ENCODE peak calls at places on chromosomes 1 and 21, in six cellular contexts. S is PC-9, X is thoracic aorta, A is cardiac muscle cell, I is mesendoderm, Q is Panc1. N is an unnamed sample. For H3K27me3 and H3K4me1, the result is how much of the 10 kb centered on the place peaks cover.

GRCh38 chr1:25472494-25472893 is 41.8 kb downstream of the MACO1 start:
- DNase-seq in X (no peak), S (no peak), I (no peak), Q (no peak), A (no peak), N (no peak)

GRCh38 chr1:206469411-206469932 is 804 bp upstream of the IKBKE start:
- DNase-seq in A (no peak), S (peak), X (no peak), Q (no peak), I (peak), N (no peak)

GRCh38 chr1:15915991-15916390 is 59.9 kb downstream of the ZBTB17 start:
- DNase-seq in A (no peak), S (no peak), X (no peak), Q (no peak), I (no peak), N (no peak)

GRCh38 chr1:62076286-62076685 is 118.4 kb upstream of the L1TD1 start:
- DNase-seq in I (no peak), A (peak), S (peak), Q (peak), X (no peak), N (no peak)

GRCh38 chr1:228114827-228115226 is 5.7 kb upstream of the MRPL55 start:
- DNase-seq in X (no peak), Q (no peak), I (no peak), S (no peak), A (no peak), N (no peak)

GRCh38 chr1:8858888-8859706 is 19.4 kb downstream of the ENO1 start:
- DNase-seq in A (peak), X (no peak), I (peak), S (peak), Q (no peak), N (peak)

GRCh38 chr1:11749203-11749689 is 12.7 kb upstream of the C1orf167 start:
- DNase-seq in A (no peak), Q (no peak), S (no peak), I (peak), X (no peak), N (peak)

GRCh38 chr1:151342562-151342961 is 4.5 kb downstream of the RFX5 start:
- DNase-seq in I (no peak), A (no peak), X (no peak), Q (no peak), S (no peak), N (no peak)

GRCh38 chr1:109768700-109769325 is 5.1 kb upstream of the EPS8L3 start:
- DNase-seq in X (no peak), I (no peak), S (no peak), Q (no peak), A (no peak), N (no peak)

GRCh38 chr1:45205910-45206721 is at the start of gene ZSWIM5:
- DNase-seq in S (peak), I (peak), Q (no peak), A (peak), X (no peak), N (peak)

GRCh38 chr1:103336376-103336775 is 189.1 kb upstream of the RNPC3 start:
- DNase-seq in Q (no peak), A (no peak), I (no peak), S (no peak), X (no peak), N (no peak)

GRCh38 chr1:37286881-37287280 is 187.5 kb upstream of the ZC3H12A start:
- DNase-seq in X (no peak), Q (no peak), S (no peak), A (no peak), I (no peak), N (no peak)

GRCh38 chr1:37292789-37293188 is 181.6 kb upstream of the ZC3H12A start:
- DNase-seq in X (no peak), Q (no peak), A (no peak), S (no peak), I (no peak), N (no peak)

GRCh38 chr1:37294096-37294495 is 180.3 kb upstream of the ZC3H12A start:
- DNase-seq in X (no peak), S (no peak), A (no peak), Q (no peak), I (no peak), N (no peak)

GRCh38 chr1:37284053-37284452 is 190.3 kb upstream of the ZC3H12A start:
- DNase-seq in A (no peak), X (no peak), I (no peak), S (no peak), Q (no peak), N (no peak)

GRCh38 chr1:37288900-37289299 is 185.5 kb upstream of the ZC3H12A start:
- DNase-seq in S (no peak), I (no peak), A (no peak), X (no peak), Q (no peak), N (no peak)
- H3K4me3 ChIP-seq in S (no peak), I (no peak), A (no peak), X (no peak), Q (no peak), N (no peak)

GRCh38 chr21:34883501-34884271 is 165.4 kb downstream of the RUNX1 start:
- DNase-seq in I (no peak), X (no peak), S (no peak), Q (no peak), A (peak), N (no peak)

GRCh38 chr21:34880401-34880800 is 168.7 kb downstream of the RUNX1 start:
- DNase-seq in A (no peak), Q (no peak), X (no peak), I (no peak), S (no peak), N (no peak)

GRCh38 chr21:34882719-34883131 is 166.4 kb downstream of the RUNX1 start:
- DNase-seq in S (no peak), A (no peak), Q (no peak), I (no peak), X (no peak), N (no peak)

GRCh38 chr21:34881894-34882371 is 167.2 kb downstream of the RUNX1 start:
- DNase-seq in X (no peak), Q (peak), A (peak), I (no peak), S (peak), N (no peak)

GRCh38 chr21:34881421-34881820 is 167.7 kb downstream of the RUNX1 start:
- DNase-seq in I (no peak), S (peak), A (peak), Q (no peak), X (no peak), N (no peak)
- H3K27me3 ChIP-seq in I (under half), S (under half), A (half or more), Q (under half), X (under half), N (under half)

DNA sequence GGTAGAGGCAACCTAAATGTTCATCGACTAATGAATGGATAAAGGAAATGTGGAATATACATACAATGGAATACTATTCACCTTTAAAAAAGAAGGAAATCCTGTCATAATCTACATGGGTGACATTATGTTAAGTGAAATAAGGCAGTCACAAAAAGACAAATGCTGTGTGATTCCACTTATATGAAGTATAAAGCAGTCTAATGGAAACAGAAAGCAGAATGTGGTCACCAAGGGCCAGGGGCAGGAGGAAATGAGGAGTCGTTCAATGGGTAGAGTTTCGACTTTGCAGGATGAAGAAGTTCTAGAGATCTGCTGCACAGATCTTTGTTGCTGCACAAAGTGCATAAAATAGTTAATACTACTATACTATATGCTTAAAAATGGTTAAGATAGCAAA is 7.8 kb downstream of the DIPK1A start:
- DNase-seq in I (no peak), X (no peak), Q (no peak), S (no peak), A (no peak), N (no peak)
- H3K4me1 ChIP-seq in I (under half), X (half or more), Q (under half), S (under half), A (under half), N (under half)

GRCh38 chr1:218351617-218352438 is 6.7 kb downstream of the TGFB2 start:
- DNase-seq in Q (no peak), A (peak), X (no peak), S (no peak), I (peak), N (no peak)
- H3K4me3 ChIP-seq in Q (peak), A (peak), X (peak), S (peak), I (no peak), N (no peak)

GRCh38 chr1:6165441-6165985 is 14.6 kb downstream of the CHD5 start:
- DNase-seq in I (no peak), Q (no peak), A (no peak), X (no peak), S (no peak), N (no peak)

GRCh38 chr1:6167391-6168303 is 12.5 kb downstream of the CHD5 start:
- DNase-seq in X (no peak), A (no peak), Q (no peak), S (no peak), I (no peak), N (no peak)

GRCh38 chr1:6166655-6167390 is 13.3 kb downstream of the CHD5 start:
- DNase-seq in A (no peak), Q (no peak), S (no peak), I (no peak), X (no peak), N (no peak)

GRCh38 chr1:6165027-6165426 is 15.1 kb downstream of the CHD5 start:
- DNase-seq in A (no peak), S (no peak), I (no peak), X (no peak), Q (no peak), N (no peak)

GRCh38 chr1:6166221-6166620 is 13.9 kb downstream of the CHD5 start:
- DNase-seq in Q (no peak), I (no peak), A (no peak), X (no peak), S (no peak), N (no peak)
- H3K27me3 ChIP-seq in Q (under half), I (under half), A (under half), X (under half), S (under half), N (half or more)

GRCh38 chr1:1347663-1348419 is 1.4 kb downstream of the DVL1 start:
- DNase-seq in X (no peak), I (peak), A (no peak), S (peak), Q (no peak), N (peak)
- H3K4me1 ChIP-seq in X (half or more), I (under half), A (under half), S (under half), Q (half or more), N (under half)